ENCODE peak calls at places on chromosomes 16 and 17, in nine cellular contexts. S is HFFc6, T is ascending aorta, E is A549, U is neural progenitor cell, R is B cell, Z is kidney, Y is AG04450, X is left ventricle myocardium inferior. G is an unnamed sample.

GRCh38 chr17:1764274-1764673 is 2.4 kb downstream of the SERPINF1 start:
- DNase-seq in S (peak), T (peak), E (no peak), U (no peak), R (peak), Z (peak), Y (peak), X (peak), G (no peak)

GRCh38 chr17:12745481-12745880 is 43.8 kb upstream of the ARHGAP44 start:
- DNase-seq in S (no peak), T (no peak), E (no peak), U (no peak), R (no peak), Z (no peak), Y (no peak), X (no peak), G (no peak)

GRCh38 chr16:3242709-3243108 is 7.8 kb upstream of the ZNF200 start:
- DNase-seq in S (no peak), T (no peak), E (no peak), U (no peak), R (no peak), Z (no peak), Y (no peak), X (no peak), G (no peak)

GRCh38 chr16:15033309-15033707 is 22.6 kb downstream of the NTAN1 start:
- DNase-seq in S (no peak), T (no peak), E (no peak), U (no peak), R (no peak), Z (peak), Y (no peak), X (peak), G (no peak)

GRCh38 chr17:72614871-72615626 is 477.4 kb downstream of the SLC39A11 start:
- DNase-seq in S (peak), T (no peak), E (peak), U (peak), R (no peak), Z (peak), Y (no peak), X (no peak), G (no peak)

GRCh38 chr17:60741031-60741430 is 63.4 kb downstream of the BCAS3 start:
- DNase-seq in S (no peak), T (no peak), E (no peak), U (no peak), R (no peak), Z (no peak), Y (no peak), X (no peak), G (no peak)

GRCh38 chr17:72022328-72022727 is 98.5 kb upstream of the SOX9 start:
- DNase-seq in S (no peak), T (no peak), E (no peak), U (no peak), R (no peak), Z (no peak), Y (no peak), X (no peak), G (no peak)

GRCh38 chr17:75878174-75878998 is at the start of gene TRIM47:
- DNase-seq in S (no peak), T (peak), E (peak), U (peak), R (peak), Z (peak), Y (no peak), X (peak), G (peak)

GRCh38 chr17:19397556-19398041 is 10.6 kb upstream of the MFAP4 start:
- DNase-seq in S (no peak), T (no peak), E (no peak), U (peak), R (no peak), Z (peak), Y (no peak), X (no peak), G (no peak)

GRCh38 chr16:27723711-27724490 is 174.0 kb downstream of the KATNIP start:
- DNase-seq in S (no peak), T (no peak), E (no peak), U (no peak), R (no peak), Z (peak), Y (no peak), X (no peak), G (no peak)

GRCh38 chr17:35539659-35540026 is 2.2 kb upstream of the SLFN12L start:
- DNase-seq in S (no peak), T (no peak), E (no peak), U (no peak), R (no peak), Z (no peak), Y (no peak), X (no peak), G (no peak)

GRCh38 chr16:3780570-3780969 is 63.2 kb upstream of the TRAP1 start:
- DNase-seq in S (peak), T (no peak), E (peak), U (no peak), R (no peak), Z (no peak), Y (no peak), X (no peak), G (no peak)

GRCh38 chr16:17166095-17166494 is 304.7 kb downstream of the XYLT1 start:
- DNase-seq in S (peak), T (no peak), E (no peak), U (no peak), R (no peak), Z (no peak), Y (no peak), X (no peak), G (peak)

GRCh38 chr16:50747206-50747956 is 5.5 kb downstream of the CYLD start:
- DNase-seq in S (no peak), T (no peak), E (peak), U (no peak), R (peak), Z (no peak), Y (no peak), X (no peak), G (no peak)

GRCh38 chr17:48472485-48473281 is 42.7 kb upstream of the SKAP1 start:
- DNase-seq in S (peak), T (no peak), E (peak), U (peak), R (no peak), Z (peak), Y (peak), X (no peak), G (no peak)

GRCh38 chr16:46817961-46818360 is 13.0 kb downstream of the C16orf87 start:
- DNase-seq in S (peak), T (no peak), E (no peak), U (no peak), R (no peak), Z (no peak), Y (no peak), X (no peak), G (no peak)

GRCh38 chr16:70526403-70526802 is 2.8 kb downstream of the SF3B3 start:
- DNase-seq in S (no peak), T (no peak), E (no peak), U (no peak), R (no peak), Z (no peak), Y (no peak), X (no peak), G (no peak)

GRCh38 chr16:68068926-68069325 is 16.2 kb upstream of the NFATC3 start:
- DNase-seq in S (no peak), T (no peak), E (no peak), U (no peak), R (no peak), Z (no peak), Y (no peak), X (no peak), G (no peak)

GRCh38 chr17:18237461-18237860 is 12.0 kb downstream of the LLGL1 start:
- DNase-seq in S (no peak), T (no peak), E (no peak), U (no peak), R (no peak), Z (peak), Y (no peak), X (no peak), G (no peak)

GRCh38 chr16:84768798-84769177 is 51.0 kb upstream of the CRISPLD2 start:
- DNase-seq in S (no peak), T (no peak), E (no peak), U (no peak), R (no peak), Z (no peak), Y (no peak), X (no peak), G (no peak)

GRCh38 chr17:46117117-46117516 is 76.1 kb downstream of the KANSL1 start:
- DNase-seq in S (no peak), T (no peak), E (no peak), U (no peak), R (no peak), Z (no peak), Y (no peak), X (no peak), G (no peak)

GRCh38 chr16:6231351-6231750 is 1101.3 kb upstream of the RBFOX1 start:
- DNase-seq in S (no peak), T (no peak), E (no peak), U (no peak), R (no peak), Z (no peak), Y (no peak), X (no peak), G (no peak)

GRCh38 chr17:64378890-64379354 is 11.7 kb downstream of the PECAM1 start:
- DNase-seq in S (no peak), T (no peak), E (no peak), U (no peak), R (no peak), Z (peak), Y (no peak), X (no peak), G (no peak)

GRCh38 chr16:2905988-2906387 is 5.7 kb upstream of the FLYWCH1 start:
- DNase-seq in S (no peak), T (no peak), E (no peak), U (no peak), R (no peak), Z (no peak), Y (no peak), X (no peak), G (no peak)

GRCh38 chr16:70572050-70572925 is 48.7 kb downstream of the SF3B3 start:
- DNase-seq in S (no peak), T (peak), E (no peak), U (no peak), R (no peak), Z (no peak), Y (no peak), X (no peak), G (no peak)

GRCh38 chr17:49455226-49455968 is 39.7 kb upstream of the NGFR start:
- DNase-seq in S (no peak), T (no peak), E (no peak), U (no peak), R (no peak), Z (no peak), Y (no peak), X (no peak), G (no peak)

GRCh38 chr16:50144211-50144610 is 8.9 kb upstream of the TENT4B start:
- DNase-seq in S (no peak), T (no peak), E (no peak), U (no peak), R (no peak), Z (no peak), Y (no peak), X (no peak), G (no peak)

GRCh38 chr16:11249233-11250061 is 6.6 kb downstream of the SOCS1 start:
- DNase-seq in S (no peak), T (no peak), E (no peak), U (no peak), R (no peak), Z (peak), Y (no peak), X (no peak), G (no peak)

GRCh38 chr16:69469807-69470561 is 45.6 kb downstream of the CYB5B start:
- DNase-seq in S (no peak), T (no peak), E (no peak), U (no peak), R (no peak), Z (no peak), Y (no peak), X (no peak), G (no peak)

GRCh38 chr17:65567566-65567965 is 6.1 kb upstream of the AXIN2 start:
- DNase-seq in S (no peak), T (no peak), E (no peak), U (no peak), R (no peak), Z (no peak), Y (no peak), X (no peak), G (no peak)

GRCh38 chr17:38617967-38618760 is 12.4 kb upstream of the SRCIN1 start:
- DNase-seq in S (no peak), T (no peak), E (no peak), U (no peak), R (no peak), Z (peak), Y (no peak), X (no peak), G (no peak)

DNA sequence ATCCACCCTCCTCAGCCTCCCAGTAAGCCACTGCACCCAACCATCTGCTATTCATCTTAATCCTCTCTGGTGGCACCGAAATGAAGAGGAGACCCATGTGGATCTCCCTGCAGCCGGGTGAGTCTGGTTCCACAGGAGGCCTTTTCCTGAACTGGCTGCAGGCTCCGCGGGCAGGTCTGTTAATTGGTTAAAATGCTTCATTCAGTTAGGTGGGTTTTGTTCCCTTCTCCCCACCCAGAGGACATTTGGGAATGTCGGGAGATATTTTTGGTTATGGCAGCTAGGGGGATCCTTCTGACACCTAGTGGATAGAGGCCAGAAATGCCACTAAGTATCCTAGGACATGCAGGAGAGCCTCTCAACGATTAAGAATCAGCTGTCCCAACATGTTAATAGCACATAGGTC is 16.7 kb downstream of the C16orf54 start:
- DNase-seq in S (peak), T (no peak), E (peak), U (peak), R (no peak), Z (no peak), Y (peak), X (no peak), G (peak)
- TF ChIP-seq CTCF in S (peak), T (peak), E (peak), U (peak), R (no peak), Z (peak), Y (peak), X (peak), G (peak)

GRCh38 chr16:31872201-31872600 is 1.4 kb upstream of the ZNF267 start:
- DNase-seq in S (no peak), T (no peak), E (no peak), U (no peak), R (no peak), Z (no peak), Y (no peak), X (no peak), G (no peak)
- TF ChIP-seq CTCF in S (no peak), T (no peak), E (no peak), U (no peak), R (no peak), Z (no peak), Y (no peak), X (no peak), G (no peak)

DNA sequence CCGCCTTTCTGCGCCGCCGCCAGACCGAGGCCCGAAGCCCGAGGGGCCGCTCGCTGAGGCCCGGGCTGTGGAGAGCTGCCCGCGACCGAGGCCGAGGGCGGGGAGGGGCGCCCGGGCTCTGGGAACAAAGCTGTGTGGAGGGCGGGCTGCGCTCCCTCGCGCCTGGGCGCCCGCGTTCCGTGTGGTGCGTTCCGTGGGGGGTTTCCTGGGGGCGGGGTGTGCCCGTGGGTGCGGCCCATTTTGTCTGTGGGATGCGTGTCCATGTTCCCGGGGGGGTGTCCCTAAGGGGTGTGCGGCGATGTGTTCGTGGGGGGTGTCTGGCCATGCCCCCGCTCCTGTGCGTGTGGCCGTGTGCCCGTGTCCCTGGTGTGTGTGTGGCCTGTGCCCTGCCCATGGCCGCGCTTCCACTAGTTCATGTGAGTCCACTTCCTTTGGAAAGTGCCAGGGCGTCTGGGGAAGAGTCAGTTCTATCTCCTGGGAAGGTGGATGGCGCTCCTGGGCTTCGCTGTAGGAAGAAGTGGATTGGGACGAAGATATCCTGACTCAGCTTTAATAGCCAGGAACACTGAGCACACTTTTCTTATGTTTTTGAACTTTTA is 520 bp downstream of the JPT2 start:
- DNase-seq in S (peak), T (peak), E (peak), U (peak), R (peak), Z (peak), Y (no peak), X (no peak), G (peak)
- TF ChIP-seq CTCF in S (no peak), T (no peak), E (no peak), U (no peak), R (no peak), Z (peak), Y (no peak), X (no peak), G (no peak)

GRCh38 chr16:88429387-88430184 is 23.5 kb upstream of the ZFPM1 start:
- DNase-seq in S (no peak), T (no peak), E (no peak), U (no peak), R (no peak), Z (no peak), Y (no peak), X (no peak), G (no peak)
- TF ChIP-seq CTCF in S (no peak), T (no peak), E (no peak), U (no peak), R (no peak), Z (no peak), Y (no peak), X (no peak), G (no peak)

GRCh38 chr17:10313037-10313672 is 59.7 kb downstream of the MYH13 start:
- DNase-seq in S (no peak), T (no peak), E (no peak), U (no peak), R (no peak), Z (no peak), Y (no peak), X (no peak), G (no peak)
- TF ChIP-seq CTCF in S (peak), T (no peak), E (no peak), U (no peak), R (no peak), Z (no peak), Y (no peak), X (no peak), G (no peak)

DNA sequence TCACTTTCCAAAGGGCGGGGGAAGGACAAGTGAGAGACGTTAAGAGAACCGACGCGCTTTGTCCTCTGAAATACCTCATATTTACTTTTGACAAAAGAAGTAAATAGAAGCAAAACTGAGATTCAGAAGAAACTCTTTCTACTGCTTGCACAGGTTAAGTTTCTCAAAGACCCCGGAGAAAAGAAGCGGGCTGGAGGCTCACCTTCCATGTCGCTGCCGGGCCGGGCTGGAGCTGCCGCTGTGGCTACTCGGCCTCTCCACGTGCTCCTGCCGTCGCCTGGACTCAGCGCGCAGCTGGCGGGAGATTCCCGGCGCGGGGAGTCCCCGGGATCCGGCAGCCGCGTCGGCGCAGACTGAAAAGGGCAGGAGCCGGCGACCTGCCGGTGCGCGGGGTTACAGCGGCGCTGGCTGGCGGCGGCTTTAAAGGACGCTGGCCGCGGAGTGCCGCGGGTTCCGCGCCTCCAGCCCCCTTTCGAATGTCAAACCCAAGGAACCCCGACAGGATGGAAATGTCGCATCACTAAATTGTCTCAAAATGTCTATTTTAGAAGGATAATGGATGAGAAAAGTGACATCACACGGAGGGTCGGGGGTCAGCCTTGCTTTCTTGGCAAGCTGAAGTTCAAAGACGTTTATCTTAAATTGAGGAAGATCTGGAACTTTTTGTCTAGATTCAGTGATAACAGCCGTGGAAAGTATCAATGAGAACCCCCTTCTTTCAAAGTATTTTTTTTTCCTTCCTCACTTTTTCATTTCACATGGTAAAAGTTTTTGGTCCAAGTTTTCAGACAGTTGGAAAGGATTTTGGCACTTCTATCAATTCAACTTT is at the start of gene IKZF3:
- DNase-seq in S (no peak), T (peak), E (peak), U (peak), R (peak), Z (peak), Y (no peak), X (peak), G (peak)
- TF ChIP-seq CTCF in S (no peak), T (no peak), E (no peak), U (peak), R (peak), Z (peak), Y (no peak), X (peak), G (no peak)

G was measured in endothelial cell.